ENCODE peak calls at places on chromosomes 13 and 19, in ten cellular contexts. U is CD8-positive, alpha-beta memory T cell; H is endothelial cell; K is EH; B is AG20443; Z is endodermal cell; F is WTC11; W is substantia nigra; J is stimulated activated effector memory CD8-positive, alpha-beta T cell treated with anti-CD3 and anti-CD28 coated beads, Interleukin-12 subunit alpha, Interleukin-12 subunit beta, amount 100 ng/mL, for 72 hours; R is activated gamma-delta T cell treated with anti-CD3 and anti-CD28 coated beads, Interleukin-2, amount 50 U/mL, for 16 hours. A is an unnamed sample.

GRCh38 chr19:31693131-31693700 is 344.0 kb upstream of the TSHZ3 start:
- DNase-seq in U (no peak), J (no peak), H (no peak), F (peak; percentile 42), B (no peak), Z (peak; percentile 69), W (no peak), K (no peak), R (no peak), A (no peak)

GRCh38 chr19:54608792-54609191 is 15.4 kb downstream of the LILRA1 start:
- DNase-seq in H (no peak), R (no peak), U (no peak), F (no peak), W (no peak), K (no peak), Z (no peak), B (no peak), J (peak; percentile 10), A (no peak)

GRCh38 chr13:52010890-52011689 is at the start of gene ATP7B:
- DNase-seq in J (peak; percentile 66), Z (peak; percentile 85), B (peak; percentile 39), F (peak; percentile 62), W (no peak), K (peak; percentile 19), H (peak; percentile 43), U (peak; percentile 11), R (no peak), A (no peak)

GRCh38 chr13:25930655-25931054 is 121.2 kb downstream of the SHISA2 start:
- DNase-seq in U (no peak), R (no peak), F (no peak), Z (no peak), B (no peak), K (no peak), W (no peak), J (no peak), H (no peak), A (no peak)

GRCh38 chr19:7346488-7346971 is 2.2 kb upstream of the ARHGEF18 start:
- DNase-seq in J (no peak), B (no peak), U (no peak), K (no peak), F (no peak), R (no peak), W (no peak), Z (no peak), H (no peak), A (no peak)

GRCh38 chr13:106415427-106415826 is 120.0 kb downstream of the EFNB2 start:
- DNase-seq in K (peak; percentile 30), F (no peak), R (no peak), W (no peak), Z (no peak), J (no peak), H (no peak), U (no peak), B (no peak), A (no peak)

GRCh38 chr19:42313096-42313839 is at the start of gene TMEM145:
- DNase-seq in H (peak; percentile 53), Z (peak; percentile 84), F (peak; percentile 74), W (peak; percentile 19), J (peak; percentile 62), R (no peak), U (no peak), B (peak; percentile 87), K (peak; percentile 63), A (no peak)

GRCh38 chr13:66409542-66409941 is 820.6 kb downstream of the PCDH9 start:
- DNase-seq in H (no peak), Z (no peak), R (no peak), J (no peak), K (no peak), U (no peak), F (no peak), W (no peak), B (no peak), A (no peak)

GRCh38 chr13:69485991-69486592 is 621.5 kb upstream of the ATXN8OS start:
- DNase-seq in K (no peak), Z (no peak), R (no peak), F (no peak), U (no peak), B (no peak), W (no peak), J (no peak), H (no peak), A (no peak)

GRCh38 chr19:15452111-15453047 is 2.6 kb upstream of the WIZ start:
- DNase-seq in R (no peak), K (peak; percentile 85), U (no peak), J (no peak), F (peak; percentile 99), Z (peak; percentile 99), H (no peak), B (peak; percentile 96), W (no peak), A (no peak)

GRCh38 chr19:49216076-49216475 is 58.5 kb downstream of the TRPM4 start:
- DNase-seq in Z (no peak), F (no peak), J (no peak), W (no peak), R (no peak), U (no peak), H (no peak), K (peak; percentile 45), B (no peak), A (no peak)

GRCh38 chr13:79225487-79226232 is 180.4 kb downstream of the RBM26 start:
- DNase-seq in J (no peak), R (no peak), Z (no peak), K (peak; percentile 33), F (no peak), U (no peak), H (no peak), B (no peak), W (no peak), A (no peak)

GRCh38 chr19:29559743-29560142 is 33.9 kb downstream of the VSTM2B start:
- DNase-seq in Z (no peak), B (no peak), J (no peak), U (no peak), H (no peak), F (no peak), W (no peak), R (no peak), K (no peak), A (no peak)

GRCh38 chr19:33978286-33978685 is 181.6 kb downstream of the KCTD15 start:
- DNase-seq in R (no peak), J (no peak), U (no peak), F (no peak), H (no peak), B (no peak), W (no peak), K (no peak), Z (no peak), A (no peak)

GRCh38 chr13:41587490-41587889 is 130.1 kb downstream of the RGCC start:
- DNase-seq in F (peak; percentile 38), U (peak; percentile 3), J (no peak), W (no peak), R (no peak), K (no peak), H (peak; percentile 8), B (no peak), Z (peak; percentile 76), A (peak; percentile 21)

GRCh38 chr19:6963937-6964336 is 57.3 kb downstream of the MBD3L2B start:
- DNase-seq in U (peak; percentile 5), K (no peak), B (no peak), Z (peak; percentile 51), J (peak; percentile 69), H (no peak), F (peak; percentile 11), W (no peak), R (peak; percentile 5), A (peak; percentile 5)

GRCh38 chr19:55901369-55902079 is 30.6 kb downstream of the NLRP13 start:
- DNase-seq in U (no peak), R (no peak), B (no peak), W (no peak), Z (no peak), K (no peak), H (no peak), F (no peak), J (no peak), A (no peak)

A was measured in stimulated activated naive CD4-positive, alpha-beta T cell.